ENCODE peak calls at places on chromosomes 1 and 21, in nine cellular contexts. S is HFFc6; R is NCI-H1105; B is GDM1; A is right lobe of liver; L is AG04450; H is iris pigment epithelial cell; Q is activated naive CD8-positive, alpha-beta T cell treated with anti-CD3 and anti-CD28 coated beads for 36 hours; D is cardiac fibroblast. W is an unnamed sample.

GRCh38 chr1:93888900-93889299 is 9.9 kb upstream of the DNTTIP2 start:
- DNase-seq in S (no peak), R (no peak), B (no peak), A (no peak), L (no peak), H (no peak), Q (no peak), D (no peak), W (no peak)

GRCh38 chr1:50108497-50109073 is at the start of gene ELAVL4:
- DNase-seq in S (no peak), R (no peak), B (no peak), A (no peak), L (no peak), H (no peak), Q (no peak), D (no peak), W (no peak)

GRCh38 chr1:116722016-116722838 is 32.0 kb upstream of the CD2 start:
- DNase-seq in S (no peak), R (no peak), B (no peak), A (no peak), L (no peak), H (no peak), Q (no peak), D (no peak), W (no peak)

GRCh38 chr1:205018381-205018780 is 24.6 kb upstream of the CNTN2 start:
- DNase-seq in S (no peak), R (no peak), B (no peak), A (no peak), L (no peak), H (no peak), Q (no peak), D (no peak), W (no peak)

GRCh38 chr1:169999357-169999756 is 75.1 kb downstream of the KIFAP3 start:
- DNase-seq in S (peak; percentile 96), R (no peak), B (no peak), A (no peak), L (peak; percentile 10), H (peak; percentile 72), Q (no peak), D (peak; percentile 60), W (no peak)

GRCh38 chr1:162373541-162374375 is 2.9 kb downstream of the SPATA46 start:
- DNase-seq in S (peak; percentile 71), R (no peak), B (no peak), A (peak; percentile 47), L (no peak), H (peak; percentile 74), Q (no peak), D (peak; percentile 54), W (peak; percentile 69)

GRCh38 chr1:51421961-51422360 is 91.6 kb upstream of the TTC39A start:
- DNase-seq in S (peak; percentile 35), R (peak; percentile 14), B (no peak), A (no peak), L (peak; percentile 41), H (peak; percentile 76), Q (no peak), D (peak; percentile 71), W (no peak)

GRCh38 chr1:83918688-83919285 is 80.1 kb downstream of the TTLL7 start:
- DNase-seq in S (no peak), R (no peak), B (no peak), A (no peak), L (no peak), H (no peak), Q (no peak), D (no peak), W (no peak)

GRCh38 chr21:42115136-42115683 is 44.1 kb downstream of the UMODL1 start:
- DNase-seq in S (no peak), R (no peak), B (no peak), A (no peak), L (no peak), H (no peak), Q (no peak), D (no peak), W (no peak)

GRCh38 chr1:27135920-27136551 is 18.9 kb downstream of the SLC9A1 start:
- DNase-seq in S (no peak), R (no peak), B (no peak), A (no peak), L (no peak), H (no peak), Q (peak; percentile 26), D (no peak), W (no peak)

GRCh38 chr1:161721738-161722343 is 497 bp downstream of the FCRLB start:
- DNase-seq in S (peak; percentile 89), R (no peak), B (peak; percentile 63), A (no peak), L (no peak), H (peak; percentile 80), Q (no peak), D (peak; percentile 79), W (no peak)

GRCh38 chr1:17441265-17441992 is 2.0 kb upstream of the RCC2 start:
- DNase-seq in S (peak; percentile 19), R (no peak), B (no peak), A (no peak), L (no peak), H (peak; percentile 49), Q (no peak), D (peak; percentile 29), W (no peak)

GRCh38 chr1:230268371-230269170 is 157.6 kb downstream of the PGBD5 start:
- DNase-seq in S (peak; percentile 64), R (no peak), B (peak; percentile 49), A (no peak), L (peak; percentile 38), H (peak; percentile 76), Q (no peak), D (peak; percentile 87), W (no peak)

GRCh38 chr1:63069214-63069613 is 253.2 kb upstream of the FOXD3 start:
- DNase-seq in S (no peak), R (no peak), B (no peak), A (no peak), L (no peak), H (no peak), Q (no peak), D (no peak), W (no peak)

GRCh38 chr1:79193211-79194079 is 186.9 kb upstream of the ADGRL4 start:
- DNase-seq in S (peak; percentile 33), R (no peak), B (no peak), A (no peak), L (no peak), H (peak; percentile 78), Q (no peak), D (peak; percentile 82), W (no peak)

GRCh38 chr1:111978695-111979094 is 10.8 kb downstream of the KCND3 start:
- DNase-seq in S (no peak), R (no peak), B (no peak), A (peak; percentile 77), L (no peak), H (no peak), Q (no peak), D (no peak), W (no peak)

GRCh38 chr1:26744075-26744958 is 43.4 kb upstream of the PIGV start:
- DNase-seq in S (peak; percentile 89), R (no peak), B (peak; percentile 89), A (peak; percentile 67), L (peak; percentile 50), H (peak; percentile 96), Q (peak; percentile 82), D (peak; percentile 89), W (peak; percentile 91)

GRCh38 chr1:75615664-75616435 is 4.9 kb upstream of the SLC44A5 start:
- DNase-seq in S (no peak), R (peak; percentile 44), B (no peak), A (no peak), L (no peak), H (peak; percentile 52), Q (peak; percentile 38), D (peak; percentile 51), W (no peak)

GRCh38 chr1:231634302-231635013 is 7.9 kb downstream of the DISC1 start:
- DNase-seq in S (no peak), R (no peak), B (no peak), A (no peak), L (no peak), H (no peak), Q (no peak), D (no peak), W (no peak)

GRCh38 chr1:63189677-63190076 is 132.7 kb upstream of the FOXD3 start:
- DNase-seq in S (no peak), R (peak; percentile 64), B (no peak), A (no peak), L (no peak), H (no peak), Q (no peak), D (peak; percentile 1), W (no peak)

GRCh38 chr1:4344065-4344753 is 310.2 kb upstream of the AJAP1 start:
- DNase-seq in S (no peak), R (no peak), B (no peak), A (no peak), L (no peak), H (no peak), Q (no peak), D (no peak), W (no peak)

GRCh38 chr1:89172468-89173143 is 3.2 kb downstream of the GBP7 start:
- DNase-seq in S (no peak), R (no peak), B (no peak), A (peak; percentile 51), L (no peak), H (no peak), Q (no peak), D (no peak), W (no peak)

W was measured in cardiac septum.